ENCODE peak calls at places on chromosomes 2 and 18, in five cellular contexts. A is astrocyte, G is HL-60, U is coronary artery, R is mesenchymal stem cell. S is an unnamed sample.

GRCh38 chr2:237371856-237372255 is 42.1 kb downstream of the COL6A3 start:
- DNase-seq in G (no peak), R (no peak), A (no peak), U (no peak), S (no peak)

GRCh38 chr2:14745288-14746076 is 113.0 kb downstream of the LRATD1 start:
- DNase-seq in G (no peak), U (no peak), R (no peak), A (peak; percentile 56), S (no peak)

GRCh38 chr2:219073413-219074129 is 12.8 kb upstream of the IHH start:
- DNase-seq in U (no peak), R (peak; percentile 56), A (peak; percentile 25), G (peak; percentile 61), S (peak; percentile 49)

GRCh38 chr2:15901808-15902130 is 38.6 kb upstream of the MYCN start:
- DNase-seq in A (no peak), G (no peak), R (no peak), U (no peak), S (no peak)

GRCh38 chr2:18961991-18962421 is 372.6 kb upstream of the NT5C1B start:
- DNase-seq in G (no peak), U (no peak), R (no peak), A (no peak), S (no peak)

GRCh38 chr2:214730248-214730647 is 79.2 kb downstream of the BARD1 start:
- DNase-seq in R (no peak), G (no peak), A (peak; percentile 3), U (no peak), S (no peak)

GRCh38 chr2:86368181-86368824 is 30.9 kb upstream of the REEP1 start:
- DNase-seq in G (no peak), U (no peak), R (peak; percentile 60), A (peak; percentile 12), S (peak; percentile 33)

GRCh38 chr2:226561962-226562361 is 237.7 kb downstream of the IRS1 start:
- DNase-seq in A (peak; percentile 41), G (no peak), R (no peak), U (no peak), S (peak; percentile 12)

GRCh38 chr2:134402385-134402784 is 148.5 kb downstream of the MGAT5 start:
- DNase-seq in U (no peak), R (peak; percentile 46), G (peak; percentile 63), A (peak; percentile 26), S (no peak)

GRCh38 chr2:66682476-66682875 is 247.6 kb downstream of the MEIS1 start:
- DNase-seq in R (no peak), G (no peak), A (no peak), U (no peak), S (no peak)

GRCh38 chr2:98027535-98027934 is 31.8 kb upstream of the TMEM131 start:
- DNase-seq in U (no peak), A (no peak), R (no peak), G (no peak), S (no peak)
- H3K4me3 ChIP-seq in U (no peak overlapping the region), A (no peak overlapping the region), R (no peak overlapping the region), G (no peak overlapping the region), S (no peak overlapping the region)

GRCh38 chr2:207161724-207162123 is 4.0 kb downstream of the KLF7 start:
- DNase-seq in R (no peak), U (no peak), G (no peak), A (peak; percentile 50), S (no peak)

GRCh38 chr2:207162319-207162718 is 3.4 kb downstream of the KLF7 start:
- DNase-seq in R (peak; percentile 58), U (no peak), A (peak; percentile 81), G (no peak), S (no peak)

GRCh38 chr2:207161247-207161646 is 4.5 kb downstream of the KLF7 start:
- DNase-seq in A (no peak), G (no peak), U (no peak), R (no peak), S (no peak)

GRCh38 chr2:207159002-207159401 is 6.7 kb downstream of the KLF7 start:
- DNase-seq in A (no peak), R (no peak), U (no peak), G (no peak), S (no peak)

DNA sequence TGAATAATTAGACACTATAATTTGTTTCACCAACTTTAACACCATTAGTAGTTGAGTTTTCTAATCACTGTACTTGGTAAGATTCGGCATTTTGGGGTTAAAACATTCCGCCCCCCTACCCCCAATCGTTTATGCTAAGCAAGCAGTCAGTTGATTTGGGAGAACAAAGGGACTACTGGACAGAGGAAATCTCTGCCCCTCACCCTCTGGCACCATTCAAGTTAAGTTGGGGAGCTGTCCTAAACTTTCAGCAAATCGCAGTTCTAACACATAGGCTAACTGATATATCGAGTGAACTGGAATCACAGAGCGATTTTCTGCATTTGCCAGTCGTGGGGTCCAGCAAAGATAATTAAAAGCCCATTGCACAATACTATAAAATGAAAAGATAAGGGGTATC is 5.6 kb downstream of the KLF7 start:
- DNase-seq in R (no peak), G (no peak), U (no peak), A (peak; percentile 33), S (no peak)
- H3K27ac ChIP-seq in R (no peak overlapping the region), G (no peak overlapping the region), U (peak overlapping the region; percentile 19), A (no peak overlapping the region), S (no peak overlapping the region)

GRCh38 chr2:74778381-74779371 is 55.3 kb upstream of the HK2 start:
- DNase-seq in A (no peak), R (peak; percentile 63), G (no peak), U (no peak), S (no peak)

GRCh38 chr2:74772071-74772470 is 61.9 kb upstream of the HK2 start:
- DNase-seq in G (no peak), U (no peak), A (no peak), R (no peak), S (no peak)

GRCh38 chr2:74779587-74780135 is 54.3 kb upstream of the HK2 start:
- DNase-seq in G (no peak), R (no peak), A (no peak), U (no peak), S (no peak)

GRCh38 chr2:74777161-74777900 is 56.6 kb upstream of the HK2 start:
- DNase-seq in U (no peak), A (no peak), G (no peak), R (no peak), S (no peak)
- H3K4me3 ChIP-seq in U (no peak overlapping the region), A (no peak overlapping the region), G (no peak overlapping the region), R (no peak overlapping the region), S (no peak overlapping the region)

DNA sequence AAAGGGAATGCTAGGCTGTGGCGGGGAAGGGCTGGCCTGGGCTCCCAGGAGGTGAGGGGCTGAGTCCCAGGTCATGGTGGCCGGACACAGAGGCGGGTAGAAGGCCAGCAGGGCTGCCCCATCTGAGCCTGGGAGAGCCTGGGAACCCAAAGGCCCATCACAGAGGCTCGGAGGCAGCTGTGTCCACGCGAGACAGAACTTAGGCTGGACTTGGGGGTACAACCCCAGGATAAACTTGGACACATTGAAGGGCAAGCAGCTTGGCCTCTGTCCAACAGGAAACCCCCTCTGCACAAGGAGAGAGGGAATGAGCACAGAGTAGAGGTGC is 95.9 kb downstream of the ZFP36L2 start:
- DNase-seq in G (no peak), U (no peak), R (no peak), A (no peak), S (no peak)
- H3K27ac ChIP-seq in G (peak overlapping the region; percentile 98), U (peak overlapping the region; percentile 73), R (no peak overlapping the region), A (no peak overlapping the region), S (peak overlapping the region; percentile 51)

GRCh38 chr2:188308483-188308882 is 16.8 kb downstream of the GULP1 start:
- DNase-seq in G (no peak), A (peak; percentile 42), U (no peak), R (no peak), S (no peak)

GRCh38 chr2:188306271-188306670 is 14.6 kb downstream of the GULP1 start:
- DNase-seq in A (no peak), G (no peak), R (no peak), U (no peak), S (no peak)

GRCh38 chr2:188305271-188305670 is 13.6 kb downstream of the GULP1 start:
- DNase-seq in G (no peak), U (no peak), R (no peak), A (no peak), S (no peak)

GRCh38 chr2:188307850-188308283 is 16.2 kb downstream of the GULP1 start:
- DNase-seq in G (no peak), U (no peak), R (no peak), A (no peak), S (no peak)

GRCh38 chr2:188309364-188309763 is 17.7 kb downstream of the GULP1 start:
- DNase-seq in G (no peak), U (no peak), A (no peak), R (no peak), S (no peak)
- H3K4me3 ChIP-seq in G (no peak overlapping the region), U (no peak overlapping the region), A (no peak overlapping the region), R (no peak overlapping the region), S (no peak overlapping the region)

GRCh38 chr18:75981102-75981501 is 513.9 kb downstream of the ZNF516 start:
- DNase-seq in U (no peak), R (no peak), G (no peak), A (no peak), S (no peak)

GRCh38 chr18:75977069-75977468 is 518.0 kb downstream of the ZNF516 start:
- DNase-seq in U (no peak), R (no peak), G (no peak), A (peak; percentile 32), S (no peak)
- H3K27ac ChIP-seq in U (no peak overlapping the region), R (no peak overlapping the region), G (no peak overlapping the region), A (no peak overlapping the region), S (no peak overlapping the region)

GRCh38 chr18:35306588-35307250 is 16.7 kb upstream of the ZSCAN30 start:
- DNase-seq in R (peak; percentile 6), U (no peak), A (no peak), G (no peak), S (no peak)

DNA sequence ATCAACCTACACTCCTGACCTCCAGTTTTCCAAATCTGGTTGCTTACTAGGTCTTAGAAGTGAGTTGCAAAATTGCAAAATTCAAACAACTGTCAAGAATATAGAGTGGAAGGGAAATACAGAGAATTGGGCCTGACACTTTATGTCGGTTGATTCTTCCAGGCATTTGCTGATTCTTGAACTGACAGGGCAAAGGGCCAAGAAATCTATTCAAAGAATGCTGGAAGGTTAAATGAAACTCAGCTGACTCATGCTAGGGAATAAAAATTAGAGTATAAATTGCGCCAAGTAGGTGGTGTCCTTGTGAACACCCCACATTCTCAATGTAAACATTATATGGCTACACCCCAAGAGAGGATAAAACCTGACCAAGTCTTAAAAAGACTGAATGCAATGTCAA is 21.5 kb upstream of the ZSCAN30 start:
- DNase-seq in U (no peak), G (no peak), A (peak; percentile 50), R (no peak), S (no peak)
- H3K4me3 ChIP-seq in U (no peak overlapping the region), G (no peak overlapping the region), A (no peak overlapping the region), R (no peak overlapping the region), S (no peak overlapping the region)

DNA sequence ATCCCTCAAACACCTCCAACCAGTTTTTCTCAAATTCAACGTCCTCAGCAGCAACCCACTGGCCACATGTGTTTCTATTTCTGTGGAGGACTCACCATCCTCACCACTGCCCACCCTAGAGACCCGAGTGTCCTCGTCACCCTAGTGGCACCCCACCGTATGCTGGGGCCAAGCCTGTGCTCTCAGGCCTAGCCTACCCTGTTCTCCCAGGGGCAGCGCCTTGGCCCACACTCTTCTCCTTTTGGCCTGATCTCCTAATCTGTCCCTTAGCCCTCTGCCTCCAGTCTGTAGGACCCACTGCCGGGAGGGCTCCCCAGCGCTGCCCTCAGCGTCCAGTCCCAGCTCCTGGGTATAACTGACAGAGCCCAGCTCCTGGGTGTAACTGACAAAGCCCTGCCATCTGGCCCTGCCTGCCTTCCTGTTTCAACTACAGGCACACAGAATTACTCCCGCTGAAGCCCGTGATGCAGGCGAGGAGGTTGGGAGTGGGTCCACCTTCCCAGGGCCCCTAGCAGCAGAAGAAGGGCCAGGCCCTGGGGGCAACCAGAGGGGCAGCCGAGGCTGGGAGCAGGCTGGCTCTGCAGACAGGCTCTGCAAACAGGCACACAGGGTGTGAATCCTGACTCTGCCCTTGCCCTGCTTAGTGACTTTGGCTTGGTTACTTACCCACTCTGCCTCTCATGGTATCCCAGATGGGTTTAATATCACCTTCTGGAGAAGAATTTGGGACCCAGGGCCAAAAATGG is 25.6 kb upstream of the PTMA start:
- DNase-seq in G (no peak), U (no peak), A (no peak), R (no peak), S (no peak)
- H3K27ac ChIP-seq in G (peak overlapping the region; percentile 95), U (no peak overlapping the region), A (no peak overlapping the region), R (no peak overlapping the region), S (no peak overlapping the region)

S was measured in pancreas.